ENCODE peak calls at places on chromosomes 6 and 20, in ten cellular contexts. U is endodermal cell; O is GM13977; T is astrocyte of the spinal cord; V is CD8-positive, alpha-beta T cell; L is H1; M is type B pancreatic cell; N is gastrocnemius medialis; K is activated CD8-positive, alpha-beta T cell treated with anti-CD3 and anti-CD28 coated beads for 36 hours; X is fibroblast of lung. F is an unnamed sample.

GRCh38 chr20:32544893-32545840 is 40.0 kb downstream of the NOL4L start:
- DNase-seq in K (no peak), L (no peak), O (no peak), X (no peak), V (no peak), U (no peak), N (no peak), T (peak; percentile 50), M (no peak), F (no peak)

GRCh38 chr6:139973602-139974373 is 599.3 kb upstream of the CITED2 start:
- DNase-seq in K (no peak), U (no peak), O (no peak), V (no peak), N (no peak), X (peak; percentile 96), M (no peak), T (peak; percentile 88), L (no peak), F (no peak)

GRCh38 chr6:38522322-38522721 is 117.4 kb downstream of the BTBD9 start:
- DNase-seq in M (no peak), N (no peak), U (no peak), K (no peak), O (no peak), L (no peak), V (no peak), X (peak; percentile 69), T (peak; percentile 70), F (no peak)

GRCh38 chr20:24657211-24657610 is 187.8 kb downstream of the SYNDIG1 start:
- DNase-seq in X (peak; percentile 65), O (no peak), M (no peak), U (no peak), T (peak; percentile 91), V (no peak), N (no peak), K (no peak), L (no peak), F (no peak)

GRCh38 chr20:35739294-35740163 is 2.5 kb downstream of the RBM39 start:
- DNase-seq in X (peak; percentile 26), U (peak; percentile 45), L (no peak), K (no peak), M (no peak), N (no peak), T (peak; percentile 34), V (no peak), O (no peak), F (no peak)

GRCh38 chr6:166775180-166775922 is 148.3 kb upstream of the RPS6KA2 start:
- DNase-seq in N (peak; percentile 28), U (peak; percentile 80), O (peak; percentile 88), X (peak; percentile 52), K (peak; percentile 70), V (peak; percentile 77), L (no peak), M (no peak), T (peak; percentile 72), F (peak; percentile 64)

GRCh38 chr6:135938588-135939215 is 87.2 kb downstream of the PDE7B start:
- DNase-seq in M (no peak), T (peak; percentile 65), U (peak; percentile 61), L (no peak), V (no peak), K (no peak), X (peak; percentile 47), N (peak; percentile 30), O (no peak), F (no peak)

GRCh38 chr6:71383891-71384489 is 95.4 kb downstream of the OGFRL1 start:
- DNase-seq in K (peak; percentile 12), M (no peak), T (peak; percentile 80), U (no peak), L (no peak), O (peak; percentile 8), N (no peak), V (no peak), X (peak; percentile 49), F (no peak)

GRCh38 chr6:80767808-80768207 is 661.3 kb downstream of the BCKDHB start:
- DNase-seq in M (no peak), N (peak; percentile 30), U (no peak), L (no peak), O (no peak), X (peak; percentile 92), K (no peak), V (no peak), T (peak; percentile 84), F (no peak)

GRCh38 chr6:169451065-169451840 is 197.6 kb upstream of the THBS2 start:
- DNase-seq in O (no peak), V (no peak), N (no peak), X (no peak), U (no peak), T (no peak), K (no peak), L (no peak), M (no peak), F (no peak)

GRCh38 chr6:166381733-166382499 is 824 bp downstream of the MPC1 start:
- DNase-seq in V (peak; percentile 75), N (peak; percentile 72), U (peak; percentile 95), X (peak; percentile 48), M (peak; percentile 83), L (no peak), T (peak; percentile 41), K (peak; percentile 83), O (peak; percentile 79), F (peak; percentile 45)

GRCh38 chr20:38213607-38213940 is 47.0 kb downstream of the KIAA1755 start:
- DNase-seq in X (no peak), K (no peak), O (no peak), N (no peak), M (no peak), T (no peak), U (no peak), L (no peak), V (no peak), F (no peak)

GRCh38 chr20:38214256-38214870 is 46.2 kb downstream of the KIAA1755 start:
- DNase-seq in O (no peak), K (no peak), T (no peak), U (no peak), M (no peak), V (no peak), X (no peak), N (no peak), L (no peak), F (no peak)

GRCh38 chr20:38216201-38216600 is 44.3 kb downstream of the KIAA1755 start:
- DNase-seq in M (no peak), N (no peak), X (no peak), U (no peak), O (no peak), T (no peak), V (no peak), L (no peak), K (no peak), F (no peak)

GRCh38 chr20:38215789-38216182 is 44.7 kb downstream of the KIAA1755 start:
- DNase-seq in U (no peak), V (no peak), K (no peak), X (no peak), M (no peak), L (no peak), T (no peak), O (no peak), N (no peak), F (no peak)

DNA sequence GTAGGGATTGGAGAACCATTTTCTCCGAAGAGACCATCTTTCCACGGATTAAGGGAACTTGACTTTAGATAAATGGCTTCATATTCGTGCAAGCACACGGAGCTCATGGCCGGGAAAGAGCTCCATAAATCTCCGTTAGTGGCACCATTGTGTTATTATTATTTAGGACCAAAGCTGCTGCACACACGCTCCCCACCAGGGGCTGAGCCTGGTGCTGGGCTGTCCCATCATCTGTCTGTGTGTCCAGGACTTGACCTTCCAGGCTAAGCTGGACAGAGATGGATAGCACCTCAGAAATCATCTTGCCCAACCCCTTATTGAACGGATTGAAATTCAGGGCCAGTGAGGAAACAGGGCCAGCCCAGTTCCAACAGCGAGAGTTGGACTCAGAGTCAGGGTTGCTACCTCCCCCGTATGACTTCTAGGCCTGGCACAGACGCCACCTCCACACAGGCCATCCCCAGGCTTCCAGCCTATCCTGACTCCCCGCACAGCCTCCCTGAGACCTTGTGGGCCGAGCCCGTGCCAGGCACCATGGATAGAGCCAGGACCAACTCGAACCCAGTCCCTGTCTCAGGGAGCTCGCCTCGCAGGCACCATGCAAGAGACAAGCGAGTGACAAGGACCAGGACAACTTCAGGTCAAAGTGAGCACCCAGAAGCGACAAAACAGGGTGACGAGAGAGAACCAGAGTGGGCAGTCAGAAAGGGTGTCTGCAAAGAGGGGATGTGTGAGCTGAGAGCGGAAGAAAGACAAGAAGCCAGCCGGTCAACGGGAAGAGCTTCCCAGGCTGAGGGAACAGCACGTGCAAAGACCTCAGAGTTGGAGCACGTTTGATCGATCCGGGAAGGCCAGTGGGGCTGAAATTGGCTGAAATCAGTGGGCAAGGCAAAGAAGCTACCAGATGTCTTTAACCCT is 45.4 kb downstream of the KIAA1755 start:
- DNase-seq in K (no peak), X (no peak), M (no peak), N (no peak), L (no peak), O (no peak), U (no peak), T (no peak), V (no peak), F (no peak)
- TF ChIP-seq CTCF in K (no peak), X (no peak), M (peak; percentile 67), N (no peak), L (peak; percentile 28), O (no peak), U (peak; percentile 57), T (peak; percentile 27), V (no peak), F (peak; percentile 54)

GRCh38 chr20:48635791-48636267 is 192.0 kb downstream of the PREX1 start:
- DNase-seq in X (peak; percentile 35), M (no peak), L (peak; percentile 41), U (peak; percentile 93), T (peak; percentile 50), N (no peak), V (peak; percentile 74), K (peak; percentile 70), O (peak; percentile 92), F (peak; percentile 49)
- TF ChIP-seq CTCF in X (peak; percentile 61), M (peak; percentile 91), L (peak; percentile 96), U (peak; percentile 96), T (peak; percentile 99), N (peak; percentile 34), V (peak; percentile 13), K (peak; percentile 74), O (peak; percentile 97), F (peak; percentile 72)

GRCh38 chr6:108260809-108261569 is at the start of gene SNX3:
- DNase-seq in K (peak; percentile 92), M (peak; percentile 96), U (peak; percentile 98), V (peak; percentile 94), X (peak; percentile 96), T (peak; percentile 98), O (peak; percentile 97), N (peak; percentile 96), L (peak; percentile 86), F (peak; percentile 87)
- TF ChIP-seq CTCF in K (no peak), M (peak; percentile 15), U (peak; percentile 10), V (no peak), X (no peak), T (no peak), O (peak; percentile 32), N (peak; percentile 25), L (no peak), F (no peak)

GRCh38 chr6:23077797-23078196 is 508.4 kb downstream of the HDGFL1 start:
- DNase-seq in X (no peak), M (no peak), V (no peak), N (no peak), L (no peak), K (no peak), U (no peak), T (no peak), O (no peak), F (no peak)

GRCh38 chr6:23086100-23086499 is 516.7 kb downstream of the HDGFL1 start:
- DNase-seq in U (no peak), N (no peak), X (no peak), V (no peak), L (no peak), K (no peak), T (no peak), O (no peak), M (no peak), F (no peak)

GRCh38 chr6:23081701-23082100 is 512.3 kb downstream of the HDGFL1 start:
- DNase-seq in O (no peak), V (no peak), M (no peak), U (peak; percentile 45), T (no peak), X (no peak), K (no peak), L (no peak), N (no peak), F (no peak)
- TF ChIP-seq CTCF in O (no peak), V (no peak), M (peak; percentile 68), U (peak; percentile 77), T (peak; percentile 33), X (no peak), K (no peak), L (no peak), N (no peak), F (no peak)

F was measured in mesothelial cell of epicardium.